ENCODE peak calls at places on chromosomes 7 and 10, in nine cellular contexts. C is CD8-positive, alpha-beta T cell; D is breast epithelium; I is epithelial cell of proximal tubule; T is pancreas; V is osteoblast; B is sigmoid colon; O is mucosa of descending colon; X is coronary artery. H is an unnamed sample.

GRCh38 chr7:36795451-36796021 is 71.2 kb upstream of the AOAH start:
- DNase-seq in O (no peak), V (no peak), X (no peak), T (no peak), C (no peak), B (no peak), I (peak; percentile 12), D (no peak), H (no peak)

GRCh38 chr10:12720217-12720981 is 281.1 kb downstream of the CCDC3 start:
- DNase-seq in O (peak; percentile 98), C (no peak), I (peak; percentile 85), D (peak; percentile 73), T (peak; percentile 91), X (peak; percentile 87), B (peak; percentile 84), V (peak; percentile 89), H (no peak)

GRCh38 chr7:132089356-132089755 is 486.9 kb downstream of the PLXNA4 start:
- DNase-seq in T (no peak), C (no peak), B (no peak), O (no peak), D (no peak), X (no peak), V (no peak), I (no peak), H (no peak)

GRCh38 chr7:87354749-87355148 is 9.3 kb downstream of the CROT start:
- DNase-seq in D (no peak), T (no peak), O (no peak), C (no peak), I (no peak), B (no peak), X (no peak), V (no peak), H (no peak)

GRCh38 chr10:2282194-2282593 is 544.9 kb upstream of the ADARB2 start:
- DNase-seq in X (no peak), B (no peak), D (no peak), T (no peak), C (no peak), V (peak; percentile 38), O (no peak), I (no peak), H (no peak)

GRCh38 chr7:77425151-77426051 is 9.3 kb upstream of the GSAP start:
- DNase-seq in V (peak; percentile 73), C (no peak), B (no peak), I (no peak), D (no peak), T (no peak), O (no peak), X (no peak), H (no peak)

GRCh38 chr10:19689231-19689630 is 127.0 kb upstream of the PLXDC2 start:
- DNase-seq in X (no peak), I (no peak), C (no peak), T (no peak), D (no peak), O (no peak), V (no peak), B (no peak), H (no peak)

GRCh38 chr7:38893061-38893460 is 15.9 kb downstream of the VPS41 start:
- DNase-seq in D (no peak), X (no peak), T (no peak), V (peak; percentile 37), O (no peak), I (no peak), B (no peak), C (no peak), H (no peak)

GRCh38 chr10:91340613-91341362 is 69.4 kb upstream of the HECTD2 start:
- DNase-seq in D (no peak), I (peak; percentile 77), V (peak; percentile 79), T (no peak), X (no peak), B (no peak), C (no peak), O (no peak), H (no peak)

GRCh38 chr7:43205171-43205795 is 92.8 kb downstream of the HECW1 start:
- DNase-seq in X (no peak), C (no peak), V (no peak), B (no peak), I (no peak), T (no peak), D (no peak), O (no peak), H (no peak)

GRCh38 chr10:49713266-49713665 is 33.8 kb downstream of the C10orf53 start:
- DNase-seq in C (no peak), X (no peak), V (no peak), O (no peak), B (no peak), I (no peak), D (no peak), T (no peak), H (no peak)

GRCh38 chr10:127552446-127552845 is 3.3 kb downstream of the NPS start:
- DNase-seq in C (no peak), V (no peak), B (no peak), D (no peak), T (no peak), I (no peak), O (no peak), X (no peak), H (no peak)
- H3K4me3 ChIP-seq in C (no peak overlapping the region), V (no peak overlapping the region), B (no peak overlapping the region), D (no peak overlapping the region), T (no peak overlapping the region), I (no peak overlapping the region), O (no peak overlapping the region), X (no peak overlapping the region), H (no peak overlapping the region)

DNA sequence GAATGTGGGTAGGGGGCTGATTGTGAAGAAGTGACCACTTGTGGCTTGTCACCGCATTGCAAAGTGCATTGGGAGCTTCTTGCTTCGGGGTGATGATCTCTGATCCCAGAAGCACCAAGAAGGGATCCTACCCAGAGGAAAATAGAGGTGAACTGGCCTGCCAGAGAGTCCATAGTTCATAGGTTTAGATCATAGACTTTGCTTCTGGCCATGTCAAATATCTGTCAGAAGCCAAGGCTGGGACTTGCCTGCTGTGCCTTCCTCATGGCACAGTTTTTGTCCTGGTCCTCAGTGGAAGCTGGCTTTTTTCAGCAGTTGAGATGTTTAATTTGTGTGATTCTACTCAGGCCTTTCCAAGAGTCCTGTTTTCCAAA is 1.1 kb downstream of the ZSWIM8 start:
- DNase-seq in I (no peak), O (no peak), B (no peak), X (no peak), T (no peak), V (peak; percentile 92), D (no peak), C (no peak), H (no peak)
- TF ChIP-seq CTCF in I (no peak), O (no peak), B (no peak), X (no peak), T (no peak), V (no peak), D (no peak), C (no peak), H (no peak)

GRCh38 chr7:155805826-155806095 is 6.5 kb downstream of the SHH start:
- DNase-seq in T (peak; percentile 71), C (no peak), O (peak; percentile 22), B (no peak), X (no peak), V (no peak), D (no peak), I (no peak), H (no peak)
- H3K4me3 ChIP-seq in T (no peak overlapping the region), C (peak overlapping the region; percentile 54), O (no peak overlapping the region), B (peak overlapping the region; percentile 24), X (peak overlapping the region; percentile 55), V (peak overlapping the region; percentile 63), D (no peak overlapping the region), I (no peak overlapping the region), H (no peak overlapping the region)

DNA sequence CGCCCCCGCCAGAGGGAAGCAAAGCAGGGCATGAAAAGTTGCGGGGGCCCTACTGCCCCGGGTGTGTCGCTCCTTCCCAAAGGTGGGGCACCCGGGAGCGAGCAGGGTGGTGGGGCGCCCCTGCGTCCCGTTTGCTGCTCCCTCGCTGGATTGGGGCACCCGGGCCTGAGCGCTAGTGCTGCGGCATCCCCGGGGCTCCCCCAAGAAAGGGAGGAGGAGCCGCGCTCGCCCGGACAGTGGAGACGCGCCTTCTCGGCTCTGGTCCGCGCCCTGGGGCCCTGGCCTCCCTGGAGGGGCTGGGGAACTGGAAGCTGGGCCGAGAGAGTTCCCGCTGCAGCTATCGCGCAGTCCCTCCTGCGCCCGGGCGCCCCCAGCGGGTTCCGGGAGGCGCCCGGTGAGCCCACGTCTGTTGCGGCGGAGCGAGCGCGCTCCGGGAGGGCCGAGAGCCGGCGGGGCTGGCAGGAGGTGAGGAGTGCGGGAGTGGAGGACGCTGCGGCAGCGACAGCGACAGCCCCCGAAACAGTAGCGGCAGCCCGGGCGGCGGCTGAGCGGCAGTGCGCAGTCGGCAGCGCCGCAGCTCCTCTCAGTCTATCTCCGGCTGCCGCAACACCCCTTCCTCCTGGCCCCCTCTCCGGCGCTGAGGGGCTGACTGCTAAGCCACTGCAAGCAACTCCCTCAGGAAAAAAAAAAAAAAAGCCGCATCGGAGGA is 505 bp upstream of the BMPER start:
- DNase-seq in X (peak; percentile 74), O (peak; percentile 10), D (no peak), C (no peak), V (peak; percentile 87), I (no peak), B (peak; percentile 68), T (peak; percentile 70), H (no peak)
- TF ChIP-seq CTCF in X (no peak), O (no peak), D (no peak), C (no peak), V (no peak), I (peak; percentile 6), B (no peak), T (no peak), H (no peak)

GRCh38 chr10:98340261-98340675 is 72.3 kb upstream of the LOXL4 start:
- DNase-seq in T (no peak), C (no peak), I (no peak), V (no peak), D (no peak), B (no peak), X (no peak), O (no peak), H (peak; percentile 36)
- H3K4me3 ChIP-seq in T (no peak overlapping the region), C (no peak overlapping the region), I (no peak overlapping the region), V (no peak overlapping the region), D (no peak overlapping the region), B (no peak overlapping the region), X (no peak overlapping the region), O (no peak overlapping the region), H (no peak overlapping the region)

DNA sequence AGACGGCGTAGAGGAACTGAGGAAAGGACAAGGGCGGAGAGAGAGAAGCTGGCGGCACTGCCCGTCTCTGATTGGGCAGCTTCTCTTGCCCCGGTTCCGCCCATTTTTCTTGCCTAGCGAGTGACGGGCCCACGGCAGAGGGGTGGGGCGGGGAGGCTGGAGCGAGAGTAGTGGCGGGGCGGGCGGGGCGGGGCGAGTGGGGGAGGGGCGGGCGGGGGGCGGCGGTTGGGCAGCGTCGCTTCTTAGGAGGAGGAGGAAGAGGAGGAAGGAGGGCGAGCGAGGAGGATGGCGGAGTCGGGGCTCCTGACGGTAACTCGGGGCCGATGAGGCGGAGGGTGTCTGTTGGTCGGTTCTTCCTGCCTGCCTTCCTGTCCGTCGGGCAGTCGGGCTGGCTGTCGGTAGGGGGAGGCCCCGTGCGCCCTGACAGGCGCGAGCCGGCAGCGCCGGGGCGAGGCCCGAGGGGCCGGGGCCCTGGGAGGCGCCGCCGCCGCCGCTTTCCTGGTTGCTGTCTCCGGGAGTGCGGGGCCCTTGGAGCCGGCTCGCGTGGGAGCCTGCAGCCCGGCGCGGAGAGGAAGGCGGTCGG is at the start of gene SHOC2:
- DNase-seq in T (peak; percentile 99), I (no peak), V (peak; percentile 97), D (peak; percentile 98), C (peak; percentile 95), B (peak; percentile 100), O (no peak), X (peak; percentile 100), H (no peak)
- TF ChIP-seq CTCF in T (no peak), I (no peak), V (peak; percentile 13), D (no peak), C (no peak), B (no peak), O (no peak), X (no peak), H (peak; percentile 38)

GRCh38 chr10:103668351-103669242 is 175.1 kb downstream of the NEURL1 start:
- DNase-seq in X (peak; percentile 86), V (peak; percentile 96), B (peak; percentile 91), D (no peak), T (no peak), C (no peak), I (no peak), O (peak; percentile 57), H (no peak)
- H3K4me3 ChIP-seq in X (peak overlapping the region; percentile 61), V (peak overlapping the region; percentile 54), B (peak overlapping the region; percentile 1), D (no peak overlapping the region), T (no peak overlapping the region), C (peak overlapping the region; percentile 14), I (peak overlapping the region; percentile 36), O (no peak overlapping the region), H (no peak overlapping the region)

H was measured in GM12864.